ENCODE peak calls at places on chromosomes 2 and 18, in seven cellular contexts. K is CD8-positive, alpha-beta memory T cell; A is CD8-positive, alpha-beta T cell; S is pancreas; F is WERI-Rb-1; V is K562; J is Karpas-422. D is an unnamed sample.

GRCh38 chr18:45399643-45400042 is 215.6 kb upstream of the SLC14A2 start:
- DNase-seq in A (no peak), J (peak), S (no peak), F (no peak), V (no peak), K (no peak), D (no peak)

GRCh38 chr18:60599267-60599666 is 226.7 kb upstream of the MC4R start:
- DNase-seq in K (no peak), F (no peak), J (no peak), V (no peak), S (no peak), A (no peak), D (no peak)

GRCh38 chr2:162123806-162124758 is 28.0 kb downstream of the GCG start:
- DNase-seq in K (no peak), S (no peak), F (no peak), J (peak), V (peak), A (no peak), D (peak)

GRCh38 chr18:57150828-57151227 is 3.9 kb downstream of the BOD1L2 start:
- DNase-seq in F (peak), S (no peak), A (no peak), J (no peak), V (peak), K (no peak), D (peak)

GRCh38 chr2:13020469-13020868 is 303.7 kb downstream of the TRIB2 start:
- DNase-seq in J (no peak), A (no peak), V (peak), S (no peak), K (no peak), F (no peak), D (no peak)

GRCh38 chr2:206983156-206983875 is 44.0 kb downstream of the CPO start:
- DNase-seq in K (no peak), S (no peak), A (no peak), F (no peak), V (no peak), J (no peak), D (no peak)

GRCh38 chr18:35703043-35703688 is 121.6 kb downstream of the GALNT1 start:
- DNase-seq in V (no peak), A (no peak), F (no peak), K (no peak), S (no peak), J (no peak), D (no peak)

GRCh38 chr2:160794926-160795325 is 301.3 kb upstream of the RBMS1 start:
- DNase-seq in J (no peak), K (no peak), S (no peak), A (no peak), V (no peak), F (no peak), D (no peak)

GRCh38 chr2:134917219-134917957 is 1.2 kb upstream of the CCNT2 start:
- DNase-seq in F (no peak), K (no peak), V (no peak), A (peak), J (peak), S (no peak), D (no peak)

GRCh38 chr2:55875434-55876135 is 48.0 kb downstream of the EFEMP1 start:
- DNase-seq in J (no peak), K (no peak), F (no peak), A (no peak), S (no peak), V (no peak), D (no peak)

GRCh38 chr2:152166633-152167032 is 8.9 kb downstream of the STAM2 start:
- DNase-seq in S (no peak), A (no peak), F (no peak), V (peak), J (no peak), K (no peak), D (no peak)

GRCh38 chr2:180905002-180905401 is 75.4 kb upstream of the UBE2E3 start:
- DNase-seq in J (no peak), A (no peak), S (no peak), F (no peak), V (no peak), K (no peak), D (peak)

GRCh38 chr2:210475726-210476125 is 833 bp downstream of the LANCL1 start:
- DNase-seq in S (no peak), V (no peak), J (no peak), A (no peak), K (no peak), F (no peak), D (no peak)

GRCh38 chr2:191638079-191638801 is 39.7 kb upstream of the NABP1 start:
- DNase-seq in S (no peak), F (no peak), K (no peak), V (peak), A (no peak), J (no peak), D (no peak)

GRCh38 chr2:191637182-191638078 is 40.5 kb upstream of the NABP1 start:
- DNase-seq in K (no peak), A (no peak), J (no peak), F (no peak), V (peak), S (no peak), D (no peak)

GRCh38 chr2:191635333-191636234 is 42.4 kb upstream of the NABP1 start:
- DNase-seq in S (no peak), F (no peak), J (no peak), K (no peak), A (no peak), V (no peak), D (no peak)

GRCh38 chr2:191636586-191636985 is 41.4 kb upstream of the NABP1 start:
- DNase-seq in K (no peak), A (no peak), V (no peak), J (no peak), F (no peak), S (no peak), D (no peak)

GRCh38 chr2:191636235-191636543 is 41.7 kb upstream of the NABP1 start:
- DNase-seq in V (no peak), J (no peak), F (no peak), K (no peak), S (no peak), A (no peak), D (no peak)
- H3K27ac ChIP-seq in V (no peak), J (no peak), F (no peak), K (no peak), S (no peak), A (no peak), D (no peak)

GRCh38 chr2:130251520-130251864 is 53.3 kb upstream of the TUBA3E start:
- DNase-seq in V (no peak), S (no peak), K (no peak), F (no peak), J (no peak), A (no peak), D (no peak)
- H3K4me3 ChIP-seq in V (no peak), S (no peak), K (no peak), F (peak), J (no peak), A (no peak), D (no peak)

GRCh38 chr2:174827371-174828369 is 63.4 kb upstream of the CHRNA1 start:
- DNase-seq in F (no peak), J (no peak), A (no peak), V (no peak), S (no peak), K (no peak), D (no peak)
- H3K27ac ChIP-seq in F (no peak), J (no peak), A (no peak), V (no peak), S (no peak), K (no peak), D (no peak)

GRCh38 chr2:241560883-241561474 is 2.4 kb downstream of the BOK start:
- DNase-seq in V (no peak), J (no peak), F (no peak), A (no peak), S (peak), K (no peak), D (no peak)

GRCh38 chr2:241556734-241557133 is 1.8 kb upstream of the BOK start:
- DNase-seq in J (no peak), V (no peak), K (no peak), A (no peak), F (no peak), S (no peak), D (no peak)

GRCh38 chr2:241559489-241560180 is 1.1 kb downstream of the BOK start:
- DNase-seq in K (no peak), J (no peak), A (no peak), V (peak), F (peak), S (peak), D (no peak)

GRCh38 chr2:241560181-241560882 is 1.8 kb downstream of the BOK start:
- DNase-seq in J (no peak), V (no peak), K (no peak), A (no peak), F (no peak), S (peak), D (no peak)

GRCh38 chr2:241558532-241559488 is at the start of gene BOK:
- DNase-seq in S (peak), F (peak), V (peak), K (no peak), J (no peak), A (no peak), D (peak)
- H3K4me3 ChIP-seq in S (peak), F (peak), V (peak), K (no peak), J (no peak), A (peak), D (peak)

DNA sequence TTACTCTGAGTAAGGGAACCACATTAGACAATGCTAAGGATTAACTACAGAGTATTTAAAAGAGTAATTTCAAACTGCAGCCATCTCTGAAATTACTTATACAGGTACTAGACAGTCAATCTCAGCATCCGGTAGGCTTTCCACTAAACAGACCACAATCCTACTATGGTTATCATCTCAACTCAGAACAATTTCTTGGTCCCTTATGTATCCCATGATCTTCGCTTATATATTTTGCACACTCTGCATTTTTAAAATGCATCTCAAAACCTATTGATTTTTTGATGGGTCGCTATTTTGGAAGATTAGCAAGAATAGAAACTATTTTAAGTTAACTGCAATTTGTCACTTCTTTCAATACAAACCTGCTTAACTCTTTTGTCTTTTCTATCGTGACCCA is 1.4 kb downstream of the PPP4R1 start:
- DNase-seq in F (no peak), A (no peak), S (no peak), J (no peak), V (no peak), K (no peak), D (no peak)
- H3K27ac ChIP-seq in F (no peak), A (no peak), S (peak), J (peak), V (peak), K (peak), D (no peak)

DNA sequence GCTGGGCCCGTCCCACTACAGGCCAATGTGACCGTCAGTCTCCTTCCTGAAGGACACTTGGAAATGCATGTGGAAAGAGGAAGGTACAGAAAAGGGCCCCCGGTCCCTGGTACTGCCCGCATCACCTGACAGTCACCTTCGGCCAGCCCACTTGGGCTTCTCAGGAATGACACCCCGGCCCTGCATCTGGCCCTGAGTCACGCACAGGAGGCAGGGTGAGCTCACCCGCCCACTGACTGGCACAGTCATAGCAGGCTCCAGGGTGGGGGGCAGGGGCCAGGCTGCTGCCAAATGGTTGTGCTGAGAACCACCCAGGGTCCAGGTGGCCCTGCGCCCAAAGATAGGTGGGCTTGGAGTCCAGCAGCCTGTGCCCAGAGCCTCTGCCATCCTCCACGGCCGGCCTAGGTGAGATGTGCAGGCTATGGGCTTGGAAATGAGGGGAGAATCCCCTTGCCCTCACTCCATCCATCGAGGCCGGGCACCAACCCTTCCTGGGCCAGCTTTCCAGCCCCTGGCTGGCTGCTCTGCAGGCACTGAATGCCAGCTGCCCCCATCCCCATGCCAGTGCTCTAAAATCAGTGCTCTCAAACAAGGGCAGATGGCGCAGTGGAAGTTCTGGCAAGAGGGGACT is 14.1 kb downstream of the EMX1 start:
- DNase-seq in V (no peak), S (peak), J (no peak), A (no peak), K (no peak), F (no peak), D (no peak)
- H3K4me3 ChIP-seq in V (no peak), S (no peak), J (no peak), A (no peak), K (no peak), F (no peak), D (no peak)

DNA sequence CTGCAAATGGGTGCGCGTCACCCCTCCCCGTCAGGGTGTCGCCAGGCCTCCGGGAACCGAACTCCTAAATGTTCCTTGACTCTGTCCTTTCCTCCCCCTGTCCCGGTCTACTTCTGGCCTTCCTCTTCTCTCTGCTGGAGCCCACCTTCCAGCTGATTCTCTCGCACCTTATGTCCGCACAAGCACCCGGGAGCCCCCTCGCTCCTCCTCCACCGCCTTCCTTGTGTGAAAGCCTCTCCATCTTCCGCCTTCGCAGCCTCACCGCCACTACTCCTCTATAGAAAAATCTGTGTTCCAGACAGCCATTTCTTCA is 627 bp upstream of the KIF3C start:
- DNase-seq in J (no peak), V (no peak), A (no peak), F (no peak), K (no peak), S (no peak), D (no peak)
- H3K27ac ChIP-seq in J (no peak), V (no peak), A (no peak), F (peak), K (no peak), S (peak), D (no peak)

GRCh38 chr2:119810039-119810630 is 50.4 kb downstream of the PTPN4 start:
- DNase-seq in V (no peak), J (no peak), F (no peak), K (no peak), S (no peak), A (no peak), D (no peak)
- H3K4me3 ChIP-seq in V (no peak), J (no peak), F (no peak), K (no peak), S (no peak), A (no peak), D (no peak)

GRCh38 chr2:24616606-24617005 is 125.6 kb downstream of the NCOA1 start:
- DNase-seq in J (no peak), F (no peak), S (no peak), K (no peak), A (no peak), V (no peak), D (no peak)

GRCh38 chr2:24617431-24617830 is 126.4 kb downstream of the NCOA1 start:
- DNase-seq in F (no peak), V (no peak), S (no peak), A (no peak), K (no peak), J (peak), D (no peak)

GRCh38 chr2:24611626-24612025 is 120.6 kb downstream of the NCOA1 start:
- DNase-seq in K (no peak), S (no peak), J (no peak), A (no peak), V (no peak), F (no peak), D (no peak)

DNA sequence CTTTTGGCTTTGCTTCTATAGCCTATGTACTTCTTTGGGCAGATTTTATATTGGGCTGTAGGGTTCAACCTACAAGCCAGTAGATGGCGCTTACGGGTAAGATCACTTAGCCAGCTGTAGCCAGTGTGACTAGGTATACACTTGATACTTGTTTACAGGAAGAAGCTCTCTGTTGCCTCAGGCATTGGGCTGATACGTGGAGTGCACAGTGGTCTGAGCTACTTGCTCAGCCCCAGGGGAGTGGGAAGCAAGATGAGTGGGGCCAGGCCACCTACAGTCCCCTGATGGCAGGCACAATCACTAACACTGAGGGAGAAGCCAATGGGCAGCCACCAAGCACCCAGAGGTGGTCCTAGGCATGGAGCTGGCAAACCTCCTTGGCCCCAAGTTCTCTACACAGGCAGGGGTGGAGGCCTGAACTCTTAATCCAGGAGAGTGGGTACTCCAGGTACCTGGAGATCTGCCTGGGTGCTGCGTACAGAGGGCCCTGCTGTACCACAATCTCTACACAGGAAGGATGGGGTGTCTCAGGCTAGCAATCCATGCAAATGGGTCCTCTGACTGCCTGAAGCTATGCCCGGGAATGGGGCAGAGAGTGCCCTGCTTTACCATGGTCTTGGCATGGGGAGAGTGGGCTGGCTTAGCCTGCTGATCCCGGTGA is 122.2 kb downstream of the NCOA1 start:
- DNase-seq in A (no peak), S (no peak), F (peak), J (peak), V (peak), K (peak), D (peak)
- H3K27ac ChIP-seq in A (no peak), S (no peak), F (no peak), J (no peak), V (no peak), K (no peak), D (no peak)

D was measured in iPS DF 6.9.